ENCODE peak calls at places on chromosomes 7 and 10, in six cellular contexts. P is epithelial cell of esophagus, O is K562, R is mucosa of descending colon, D is AG10803, F is dorsolateral prefrontal cortex. U is an unnamed sample.
A peak's percentile ranks its signal among the peaks of the same experiment; 100 is the strongest.

GRCh38 chr7:117777335-117778150 is 95.7 kb downstream of the CTTNBP2 start:
- DNase-seq in P (peak; percentile 68), O (no peak), R (no peak), D (no peak), F (no peak), U (no peak)

GRCh38 chr7:2638224-2638991 is 6.6 kb downstream of the TTYH3 start:
- DNase-seq in P (no peak), O (no peak), R (no peak), D (peak; percentile 86), F (no peak), U (peak; percentile 43)

GRCh38 chr7:33722383-33723096 is 182.8 kb upstream of the BMPER start:
- DNase-seq in P (peak; percentile 92), O (no peak), R (no peak), D (peak; percentile 41), F (no peak), U (no peak)

GRCh38 chr10:104033966-104034365 is 51.7 kb downstream of the COL17A1 start:
- DNase-seq in P (no peak), O (no peak), R (no peak), D (no peak), F (no peak), U (no peak)

GRCh38 chr7:79452032-79452494 is 1.4 kb downstream of the MAGI2 start:
- DNase-seq in P (peak; percentile 75), O (no peak), R (peak; percentile 78), D (peak; percentile 74), F (peak; percentile 90), U (no peak)

GRCh38 chr7:30249316-30249715 is 35.1 kb upstream of the ZNRF2 start:
- DNase-seq in P (no peak), O (no peak), R (no peak), D (no peak), F (no peak), U (no peak)

GRCh38 chr10:75407716-75408511 is 6.3 kb upstream of the ZNF503 start:
- DNase-seq in P (peak; percentile 51), O (peak; percentile 57), R (peak; percentile 65), D (peak; percentile 67), F (no peak), U (no peak)

GRCh38 chr10:24722676-24723385 is 856 bp downstream of the ARHGAP21 start:
- DNase-seq in P (peak; percentile 39), O (peak; percentile 62), R (peak; percentile 69), D (peak; percentile 43), F (peak; percentile 44), U (no peak)

GRCh38 chr10:8088504-8088903 is 34.0 kb downstream of the GATA3 start:
- DNase-seq in P (no peak), O (no peak), R (no peak), D (no peak), F (no peak), U (no peak)

GRCh38 chr10:25226775-25227682 is 52.2 kb downstream of the GPR158 start:
- DNase-seq in P (peak; percentile 62), O (peak; percentile 21), R (no peak), D (peak; percentile 51), F (no peak), U (peak; percentile 29)

GRCh38 chr10:75547391-75548298 is 116.2 kb downstream of the LRMDA start:
- DNase-seq in P (peak; percentile 21), O (no peak), R (no peak), D (peak; percentile 97), F (no peak), U (peak; percentile 85)

GRCh38 chr7:37957236-37957970 is 37.0 kb downstream of the EPDR1 start:
- DNase-seq in P (no peak), O (no peak), R (no peak), D (peak; percentile 9), F (no peak), U (no peak)

GRCh38 chr10:86945361-86946214 is 11.8 kb downstream of the MMRN2 start:
- DNase-seq in P (peak; percentile 40), O (no peak), R (no peak), D (peak; percentile 40), F (peak; percentile 14), U (no peak)

GRCh38 chr7:75968012-75968411 is 26.4 kb downstream of the TMEM120A start:
- DNase-seq in P (no peak), O (no peak), R (no peak), D (no peak), F (no peak), U (no peak)

GRCh38 chr7:151351967-151352366 is 10.4 kb downstream of the NUB1 start:
- DNase-seq in P (no peak), O (no peak), R (no peak), D (no peak), F (no peak), U (no peak)

GRCh38 chr10:130647341-130647740 is 511.1 kb downstream of the GLRX3 start:
- DNase-seq in P (no peak), O (no peak), R (no peak), D (no peak), F (no peak), U (no peak)

GRCh38 chr7:91164948-91165845 is 99.0 kb upstream of the FZD1 start:
- DNase-seq in P (peak; percentile 91), O (no peak), R (no peak), D (peak; percentile 90), F (no peak), U (peak; percentile 67)

GRCh38 chr10:132634241-132634946 is 96.8 kb downstream of the INPP5A start:
- DNase-seq in P (peak; percentile 40), O (no peak), R (peak; percentile 75), D (no peak), F (no peak), U (no peak)

GRCh38 chr7:39510738-39511372 is 55.3 kb upstream of the YAE1 start:
- DNase-seq in P (peak; percentile 60), O (no peak), R (no peak), D (no peak), F (no peak), U (no peak)

GRCh38 chr10:124323145-124323725 is 95.5 kb downstream of the OAT start:
- DNase-seq in P (peak; percentile 50), O (no peak), R (no peak), D (peak; percentile 18), F (no peak), U (no peak)

GRCh38 chr10:787933-788651 is 98.6 kb upstream of the DIP2C start:
- DNase-seq in P (no peak), O (no peak), R (no peak), D (peak; percentile 25), F (no peak), U (no peak)

DNA sequence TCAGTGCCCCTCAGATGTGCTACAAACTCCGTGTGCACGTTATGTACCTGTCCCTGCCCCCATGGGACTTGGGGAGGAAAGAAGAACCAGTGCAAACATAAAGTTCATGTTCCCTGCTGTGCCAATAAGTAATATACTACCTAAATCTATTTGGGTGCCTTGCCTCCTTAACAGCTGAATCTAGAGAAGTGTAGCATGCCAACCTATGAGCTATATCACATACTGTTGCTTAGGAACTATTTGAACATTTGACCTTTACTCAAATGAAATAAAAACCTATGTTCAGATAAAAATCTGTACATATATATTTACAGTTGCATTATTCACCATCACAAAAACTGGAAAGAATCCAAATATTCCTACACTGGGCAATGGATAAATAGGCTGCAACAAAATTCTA is 9.8 kb downstream of the POT1 start:
- DNase-seq in P (no peak), O (no peak), R (no peak), D (no peak), F (no peak), U (no peak)
- H3K4me3 ChIP-seq in P (no peak overlapping the region), O (no peak overlapping the region), R (no peak overlapping the region), D (no peak overlapping the region), F (no peak overlapping the region), U (no peak overlapping the region)

DNA sequence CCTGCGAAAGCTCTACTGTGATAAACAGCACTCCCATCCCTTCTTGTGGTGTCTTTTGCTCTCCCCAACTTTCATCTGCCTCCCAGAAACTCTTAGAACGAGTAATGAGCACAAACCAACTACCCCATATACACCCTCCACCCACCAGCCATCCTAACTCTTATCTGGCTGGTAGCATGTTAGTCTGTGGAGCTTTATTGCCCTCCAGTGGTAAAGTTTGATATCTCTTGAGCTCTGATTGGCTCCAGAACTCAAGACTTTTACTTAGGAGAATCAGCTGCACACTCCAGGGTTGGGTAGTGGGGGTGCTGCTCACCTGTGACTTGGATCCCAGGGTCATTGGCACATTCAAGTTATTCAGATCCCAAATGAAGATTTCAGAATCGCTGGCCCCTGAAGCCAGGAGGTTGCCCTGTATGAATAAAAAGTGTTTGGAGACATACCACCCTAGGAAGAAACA is 10.9 kb downstream of the SEC31B start:
- DNase-seq in P (peak; percentile 73), O (peak; percentile 65), R (no peak), D (peak; percentile 50), F (no peak), U (no peak)
- TF ChIP-seq CTCF in P (peak; percentile 71), O (peak; percentile 67), R (no peak), D (peak; percentile 73), F (no peak), U (peak; percentile 77)

DNA sequence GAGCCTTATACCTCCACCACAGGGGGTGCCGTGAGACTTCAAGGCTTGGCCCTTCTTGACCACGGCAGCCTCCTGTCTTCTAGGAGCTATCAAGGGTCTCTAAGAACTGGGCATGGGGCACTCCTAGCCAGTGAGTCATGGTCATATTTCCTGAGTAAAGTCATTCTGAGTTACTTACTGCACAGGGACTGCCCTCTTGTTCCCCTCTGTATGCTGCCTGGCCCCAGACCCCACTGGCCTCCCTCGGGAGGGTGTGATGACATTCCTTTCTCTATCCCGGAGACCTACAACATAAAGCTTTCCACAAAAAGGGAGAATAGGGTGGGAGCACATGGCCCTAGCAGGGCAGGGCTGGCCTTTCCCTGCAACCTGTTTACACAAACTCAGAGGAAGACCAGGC is 21.4 kb downstream of the DPCD start:
- DNase-seq in P (no peak), O (no peak), R (no peak), D (no peak), F (no peak), U (no peak)
- H3K4me3 ChIP-seq in P (no peak overlapping the region), O (no peak overlapping the region), R (no peak overlapping the region), D (no peak overlapping the region), F (no peak overlapping the region), U (no peak overlapping the region)

GRCh38 chr7:123581162-123581459 is 20.5 kb upstream of the ASB15 start:
- DNase-seq in P (no peak), O (no peak), R (no peak), D (no peak), F (no peak), U (no peak)

GRCh38 chr7:123583821-123584220 is 17.8 kb upstream of the ASB15 start:
- DNase-seq in P (no peak), O (no peak), R (no peak), D (no peak), F (no peak), U (no peak)

DNA sequence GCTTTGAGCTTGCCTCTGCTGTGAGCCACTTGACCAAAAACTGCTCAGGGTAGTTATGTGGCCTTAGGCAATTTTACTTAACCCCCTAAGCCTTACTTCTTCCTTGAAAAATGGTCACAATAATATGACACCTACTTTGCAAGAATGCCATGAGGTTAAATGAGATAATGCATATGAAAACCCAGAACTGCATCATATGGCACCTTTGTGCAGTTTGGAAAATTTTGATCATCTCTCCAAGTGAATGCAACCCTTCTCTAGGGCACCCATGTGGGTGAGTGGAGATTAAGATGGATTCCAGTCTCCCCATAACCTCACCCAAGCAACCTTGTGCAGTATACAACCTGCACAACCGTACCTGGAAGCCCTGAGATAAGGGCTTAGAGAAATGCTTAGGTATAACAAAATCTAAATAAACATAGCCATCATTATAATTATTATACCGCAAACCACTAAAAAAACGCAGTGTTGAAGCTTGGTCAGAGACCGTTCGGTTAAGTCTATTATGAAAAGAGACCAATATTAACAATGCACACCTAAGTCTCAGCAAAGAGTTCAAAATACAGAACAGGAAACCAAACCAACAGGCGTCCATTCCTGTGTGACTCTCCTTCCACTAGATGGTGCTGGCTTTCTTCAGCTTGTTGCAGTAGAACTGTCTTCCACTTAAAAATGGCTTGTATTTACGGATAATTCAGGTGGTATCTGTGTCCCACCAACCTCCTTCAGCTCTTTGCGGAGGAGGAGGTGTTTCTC is 21.0 kb upstream of the ASB15 start:
- DNase-seq in P (peak; percentile 58), O (peak; percentile 43), R (no peak), D (peak; percentile 44), F (no peak), U (peak; percentile 13)
- TF ChIP-seq CTCF in P (peak; percentile 91), O (peak; percentile 83), R (no peak), D (peak; percentile 91), F (peak; percentile 55), U (peak; percentile 84)

U was measured in AG09309.